ENCODE peak calls at places on chromosomes 11 and 22, in eight cellular contexts. One of them, this sample, is unnamed.

GRCh38 chr11:115607621-115608191 is 103.5 kb upstream of the CADM1 start:
- DNase-seq in ovary: no peak
- DNase-seq in nephron progenitor cell: no peak
- DNase-seq in GM13977: no peak
- DNase-seq in AG09319: no peak
- DNase-seq in K562: no peak
- DNase-seq in IMR-90: no peak
- DNase-seq in B cell: no peak
- DNase-seq in this sample: no peak

GRCh38 chr22:48373626-48374173 is 1454.0 kb downstream of the BRD1 start:
- DNase-seq in GM13977: no peak
- DNase-seq in AG09319: no peak
- DNase-seq in IMR-90: no peak
- DNase-seq in nephron progenitor cell: no peak
- DNase-seq in K562: no peak
- DNase-seq in ovary: no peak
- DNase-seq in B cell: no peak
- DNase-seq in this sample: no peak

GRCh38 chr11:111260761-111261160 is 15.2 kb downstream of the POU2AF2 start:
- DNase-seq in ovary: no peak
- DNase-seq in IMR-90: no peak
- DNase-seq in AG09319: no peak
- DNase-seq in B cell: no peak
- DNase-seq in K562: no peak
- DNase-seq in GM13977: no peak
- DNase-seq in nephron progenitor cell: no peak
- DNase-seq in this sample: no peak

GRCh38 chr22:48824673-48825651 is 1002.7 kb downstream of the BRD1 start:
- DNase-seq in IMR-90: no peak
- DNase-seq in GM13977: no peak
- DNase-seq in ovary: no peak
- DNase-seq in nephron progenitor cell: no peak
- DNase-seq in B cell: no peak
- DNase-seq in AG09319: no peak
- DNase-seq in K562: no peak
- DNase-seq in this sample: peak; percentile 36

GRCh38 chr11:9573054-9573774 is at the start of gene WEE1:
- DNase-seq in nephron progenitor cell: peak; percentile 97
- DNase-seq in K562: peak; percentile 94
- DNase-seq in ovary: peak; percentile 99
- DNase-seq in GM13977: peak; percentile 98
- DNase-seq in B cell: peak; percentile 98
- DNase-seq in IMR-90: peak; percentile 98
- DNase-seq in AG09319: peak; percentile 97
- DNase-seq in this sample: peak; percentile 98

GRCh38 chr11:19562156-19562555 is 150.5 kb upstream of the NAV2 start:
- DNase-seq in GM13977: no peak
- DNase-seq in ovary: no peak
- DNase-seq in AG09319: no peak
- DNase-seq in nephron progenitor cell: no peak
- DNase-seq in K562: no peak
- DNase-seq in B cell: no peak
- DNase-seq in IMR-90: no peak
- DNase-seq in this sample: no peak

GRCh38 chr11:57390535-57390934 is at the start of gene PRG2:
- DNase-seq in GM13977: no peak
- DNase-seq in AG09319: no peak
- DNase-seq in K562: no peak
- DNase-seq in B cell: no peak
- DNase-seq in ovary: no peak
- DNase-seq in nephron progenitor cell: no peak
- DNase-seq in IMR-90: no peak
- DNase-seq in this sample: no peak

GRCh38 chr11:20004856-20005255 is 155.4 kb downstream of the DBX1 start:
- DNase-seq in B cell: no peak
- DNase-seq in nephron progenitor cell: no peak
- DNase-seq in AG09319: no peak
- DNase-seq in ovary: no peak
- DNase-seq in GM13977: no peak
- DNase-seq in K562: no peak
- DNase-seq in IMR-90: no peak
- DNase-seq in this sample: no peak

GRCh38 chr11:11512502-11512901 is 109.3 kb downstream of the GALNT18 start:
- DNase-seq in ovary: no peak
- DNase-seq in K562: no peak
- DNase-seq in B cell: no peak
- DNase-seq in GM13977: no peak
- DNase-seq in IMR-90: no peak
- DNase-seq in AG09319: no peak
- DNase-seq in nephron progenitor cell: no peak
- DNase-seq in this sample: no peak

GRCh38 chr11:11081273-11081672 is 223.4 kb upstream of the ZBED5 start:
- DNase-seq in GM13977: no peak
- DNase-seq in B cell: no peak
- DNase-seq in ovary: no peak
- DNase-seq in AG09319: no peak
- DNase-seq in IMR-90: no peak
- DNase-seq in nephron progenitor cell: no peak
- DNase-seq in K562: no peak
- DNase-seq in this sample: no peak

GRCh38 chr11:1542267-1542666 is 29.8 kb downstream of the DUSP8 start:
- DNase-seq in B cell: no peak
- DNase-seq in IMR-90: no peak
- DNase-seq in ovary: no peak
- DNase-seq in K562: no peak
- DNase-seq in nephron progenitor cell: no peak
- DNase-seq in AG09319: no peak
- DNase-seq in GM13977: no peak
- DNase-seq in this sample: no peak

GRCh38 chr11:72522186-72522585 is 87.9 kb upstream of the CLPB start:
- DNase-seq in GM13977: no peak
- DNase-seq in ovary: no peak
- DNase-seq in IMR-90: no peak
- DNase-seq in K562: no peak
- DNase-seq in AG09319: no peak
- DNase-seq in B cell: no peak
- DNase-seq in nephron progenitor cell: no peak
- DNase-seq in this sample: no peak

GRCh38 chr11:17798716-17799115 is 64.1 kb downstream of the KCNC1 start:
- DNase-seq in AG09319: no peak
- DNase-seq in K562: no peak
- DNase-seq in nephron progenitor cell: no peak
- DNase-seq in B cell: no peak
- DNase-seq in ovary: no peak
- DNase-seq in GM13977: no peak
- DNase-seq in IMR-90: no peak
- DNase-seq in this sample: no peak

GRCh38 chr11:16958833-16959232 is 55.4 kb downstream of the PLEKHA7 start:
- DNase-seq in ovary: no peak
- DNase-seq in K562: no peak
- DNase-seq in AG09319: no peak
- DNase-seq in nephron progenitor cell: no peak
- DNase-seq in GM13977: no peak
- DNase-seq in B cell: no peak
- DNase-seq in IMR-90: no peak
- DNase-seq in this sample: no peak

GRCh38 chr11:65500262-65501004 is 1.6 kb downstream of the MALAT1 start:
- DNase-seq in nephron progenitor cell: no peak
- DNase-seq in B cell: no peak
- DNase-seq in IMR-90: peak; percentile 58
- DNase-seq in ovary: peak; percentile 66
- DNase-seq in K562: no peak
- DNase-seq in GM13977: no peak
- DNase-seq in AG09319: no peak
- DNase-seq in this sample: peak; percentile 59

DNA sequence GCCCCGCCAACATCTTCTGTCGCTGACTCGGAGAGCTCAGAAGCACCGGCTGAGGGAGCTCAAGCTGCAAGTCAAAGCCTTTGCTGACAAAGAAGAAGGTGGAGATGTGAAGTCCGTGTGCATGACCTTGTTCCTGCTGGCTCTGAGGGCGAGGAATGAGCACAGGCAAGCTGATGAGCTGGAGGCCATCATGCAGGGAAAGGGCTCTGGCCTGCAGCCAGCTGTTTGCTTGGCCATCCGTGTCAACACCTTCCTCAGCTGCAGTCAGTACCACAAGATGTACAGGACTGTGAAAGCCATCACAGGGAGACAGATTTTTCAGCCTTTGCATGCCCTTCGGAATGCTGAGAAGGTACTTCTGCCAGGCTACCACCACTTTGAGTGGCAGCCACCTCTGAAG is 6.7 kb downstream of the RAG1 start:
- DNase-seq in B cell: no peak
- DNase-seq in IMR-90: no peak
- DNase-seq in nephron progenitor cell: no peak
- DNase-seq in K562: no peak
- DNase-seq in AG09319: no peak
- DNase-seq in ovary: no peak
- DNase-seq in GM13977: no peak
- DNase-seq in this sample: no peak
- TF ChIP-seq CTCF in B cell: no peak
- TF ChIP-seq CTCF in IMR-90: no peak
- TF ChIP-seq CTCF in nephron progenitor cell: no peak
- TF ChIP-seq CTCF in K562: no peak
- TF ChIP-seq CTCF in AG09319: no peak
- TF ChIP-seq CTCF in ovary: no peak
- TF ChIP-seq CTCF in GM13977: no peak
- TF ChIP-seq CTCF in this sample: no peak

DNA sequence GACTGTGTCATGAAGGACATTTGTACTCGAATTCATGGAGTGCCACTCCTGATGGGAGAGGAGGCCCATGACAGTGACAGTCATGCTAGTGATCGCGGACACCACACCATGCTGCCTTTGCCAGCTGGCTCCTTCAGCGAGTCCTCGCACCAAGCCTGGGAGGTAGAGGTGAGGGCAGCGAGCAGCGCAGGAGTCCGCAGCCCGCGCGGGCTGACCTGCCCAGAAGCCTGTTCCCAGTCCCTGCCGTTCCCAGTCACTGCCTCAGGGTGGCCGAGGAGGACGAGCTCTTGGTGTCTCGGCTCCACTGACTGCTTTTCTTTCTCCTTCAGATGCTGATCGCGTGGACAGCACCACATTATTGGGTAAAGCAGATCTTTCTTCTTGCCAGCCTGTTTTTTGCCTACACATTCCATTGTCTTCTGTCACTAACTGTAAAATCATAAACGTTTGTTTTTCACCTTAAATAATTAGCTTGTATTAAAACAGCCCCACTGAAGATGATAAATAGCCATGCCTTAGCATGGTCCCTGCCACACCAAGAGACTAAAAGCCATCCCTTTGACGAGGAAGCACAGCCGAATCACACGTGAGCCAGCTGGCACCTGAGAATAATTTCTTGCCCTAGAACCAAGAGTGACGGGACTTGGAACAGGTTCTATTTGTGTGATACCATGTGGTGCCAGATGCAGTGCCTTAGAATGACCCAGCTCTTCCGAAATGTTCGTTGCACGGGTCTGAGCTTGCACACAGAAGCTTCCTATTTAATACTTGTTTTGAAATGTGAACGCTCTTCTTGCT is 25.5 kb downstream of the FAM118A start:
- DNase-seq in GM13977: no peak
- DNase-seq in B cell: no peak
- DNase-seq in ovary: no peak
- DNase-seq in AG09319: no peak
- DNase-seq in IMR-90: no peak
- DNase-seq in nephron progenitor cell: peak; percentile 51
- DNase-seq in K562: no peak
- DNase-seq in this sample: no peak
- TF ChIP-seq CTCF in GM13977: no peak
- TF ChIP-seq CTCF in B cell: no peak
- TF ChIP-seq CTCF in ovary: no peak
- TF ChIP-seq CTCF in AG09319: no peak
- TF ChIP-seq CTCF in IMR-90: no peak
- TF ChIP-seq CTCF in nephron progenitor cell: peak; percentile 33
- TF ChIP-seq CTCF in K562: no peak
- TF ChIP-seq CTCF in this sample: no peak

DNA sequence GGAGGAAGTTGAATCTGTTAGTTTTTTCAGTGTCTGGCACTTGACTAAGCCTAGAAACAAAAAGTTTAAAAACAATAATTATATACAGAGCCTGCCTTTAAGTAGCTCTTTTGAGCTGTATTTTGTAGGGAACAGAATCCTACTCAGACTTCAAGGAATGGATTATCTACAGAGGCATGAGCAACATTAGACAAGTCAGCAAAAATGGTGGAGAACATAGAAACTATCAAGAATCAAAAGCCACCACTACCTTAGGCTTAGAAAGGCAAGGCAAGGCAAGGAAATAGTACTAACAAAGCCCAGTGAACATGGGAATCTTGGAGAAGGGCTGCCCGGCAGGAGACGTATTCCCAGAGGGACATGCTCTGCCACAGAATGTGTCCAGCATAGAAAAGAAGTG is 353.6 kb upstream of the FAT3 start:
- DNase-seq in B cell: no peak
- DNase-seq in AG09319: no peak
- DNase-seq in GM13977: no peak
- DNase-seq in IMR-90: no peak
- DNase-seq in nephron progenitor cell: no peak
- DNase-seq in ovary: no peak
- DNase-seq in K562: no peak
- DNase-seq in this sample: no peak
- TF ChIP-seq CTCF in B cell: no peak
- TF ChIP-seq CTCF in AG09319: no peak
- TF ChIP-seq CTCF in GM13977: no peak
- TF ChIP-seq CTCF in IMR-90: no peak
- TF ChIP-seq CTCF in nephron progenitor cell: no peak
- TF ChIP-seq CTCF in ovary: no peak
- TF ChIP-seq CTCF in K562: no peak
- TF ChIP-seq CTCF in this sample: no peak

DNA sequence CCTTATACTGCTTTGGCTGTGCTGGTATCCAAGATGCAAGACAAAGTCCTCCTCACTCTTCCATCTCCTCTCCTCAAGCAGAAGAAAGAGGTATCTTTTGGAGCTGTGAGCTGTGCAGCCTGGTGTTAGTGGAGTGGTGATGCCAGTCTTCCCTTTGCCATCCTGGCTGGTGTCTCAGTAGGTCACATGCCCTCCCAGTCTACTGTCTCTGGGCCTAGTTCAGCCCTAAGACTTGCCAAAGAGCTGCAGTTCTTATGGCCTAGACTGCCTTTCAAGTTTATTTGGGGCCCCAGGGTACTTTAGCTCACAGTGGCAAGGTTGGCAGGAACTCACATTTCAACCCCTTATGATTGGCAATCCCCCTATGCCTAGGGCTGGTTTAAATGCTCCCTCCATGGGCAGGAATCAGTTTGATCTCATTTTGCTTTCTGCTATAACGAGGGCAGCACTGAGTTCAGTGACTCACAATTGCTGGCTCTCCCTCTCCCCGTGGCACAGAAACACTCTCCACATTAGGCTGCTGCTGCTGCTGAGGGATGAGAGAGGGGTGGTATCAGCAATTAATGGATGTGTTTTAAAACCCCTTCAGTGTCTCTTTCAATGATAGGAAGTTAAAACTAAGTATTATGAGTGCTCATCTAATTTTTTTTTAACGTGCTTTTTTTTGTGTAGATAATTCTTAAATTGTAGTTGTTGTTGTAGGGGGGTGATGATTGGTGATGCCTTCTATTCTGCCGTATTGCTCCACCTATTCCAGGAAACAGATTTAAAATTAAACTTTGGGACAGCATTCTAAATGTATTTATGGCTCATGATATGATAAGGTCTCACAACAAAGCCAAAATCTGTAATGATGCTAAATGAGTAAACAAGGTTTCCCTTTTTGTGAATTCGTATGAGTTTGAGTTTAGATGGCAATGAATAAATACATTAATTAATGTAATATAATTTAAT is 1295.0 kb downstream of the JRKL start:
- DNase-seq in AG09319: no peak
- DNase-seq in nephron progenitor cell: no peak
- DNase-seq in K562: no peak
- DNase-seq in B cell: no peak
- DNase-seq in ovary: no peak
- DNase-seq in GM13977: no peak
- DNase-seq in IMR-90: no peak
- DNase-seq in this sample: no peak
- TF ChIP-seq CTCF in AG09319: no peak
- TF ChIP-seq CTCF in nephron progenitor cell: no peak
- TF ChIP-seq CTCF in K562: no peak
- TF ChIP-seq CTCF in B cell: no peak
- TF ChIP-seq CTCF in ovary: no peak
- TF ChIP-seq CTCF in GM13977: no peak
- TF ChIP-seq CTCF in IMR-90: no peak
- TF ChIP-seq CTCF in this sample: no peak